ENCODE peak calls at places on chromosomes 13 and 19, in ten cellular contexts. One of them, this sample, is unnamed.

GRCh38 chr19:2047449-2048103 is 3.5 kb downstream of the MKNK2 start:
- DNase-seq in SK-N-SH: no peak
- DNase-seq in ovary: peak
- DNase-seq in upper lobe of left lung: peak
- DNase-seq in tibial nerve: no peak
- DNase-seq in suprapubic skin: peak
- DNase-seq in transverse colon: peak
- DNase-seq in H1: no peak
- DNase-seq in HepG2: no peak
- DNase-seq in sigmoid colon: peak
- DNase-seq in this sample: peak

GRCh38 chr13:46580362-46580839 is 27.4 kb downstream of the LRCH1 start:
- DNase-seq in suprapubic skin: no peak
- DNase-seq in SK-N-SH: no peak
- DNase-seq in upper lobe of left lung: no peak
- DNase-seq in sigmoid colon: no peak
- DNase-seq in H1: no peak
- DNase-seq in ovary: no peak
- DNase-seq in transverse colon: no peak
- DNase-seq in tibial nerve: no peak
- DNase-seq in HepG2: no peak
- DNase-seq in this sample: no peak

GRCh38 chr19:2483084-2483483 is 7.2 kb downstream of the GADD45B start:
- DNase-seq in tibial nerve: no peak
- DNase-seq in HepG2: no peak
- DNase-seq in H1: no peak
- DNase-seq in ovary: no peak
- DNase-seq in suprapubic skin: no peak
- DNase-seq in upper lobe of left lung: no peak
- DNase-seq in SK-N-SH: no peak
- DNase-seq in transverse colon: no peak
- DNase-seq in sigmoid colon: no peak
- DNase-seq in this sample: no peak

GRCh38 chr13:66427330-66427990 is 802.7 kb downstream of the PCDH9 start:
- DNase-seq in sigmoid colon: no peak
- DNase-seq in transverse colon: no peak
- DNase-seq in tibial nerve: no peak
- DNase-seq in SK-N-SH: no peak
- DNase-seq in HepG2: no peak
- DNase-seq in H1: no peak
- DNase-seq in upper lobe of left lung: no peak
- DNase-seq in ovary: no peak
- DNase-seq in suprapubic skin: no peak
- DNase-seq in this sample: no peak

GRCh38 chr13:41915096-41915495 is 45.8 kb downstream of the VWA8 start:
- DNase-seq in sigmoid colon: no peak
- DNase-seq in suprapubic skin: no peak
- DNase-seq in HepG2: no peak
- DNase-seq in tibial nerve: no peak
- DNase-seq in transverse colon: no peak
- DNase-seq in upper lobe of left lung: no peak
- DNase-seq in ovary: no peak
- DNase-seq in H1: no peak
- DNase-seq in SK-N-SH: no peak
- DNase-seq in this sample: no peak

GRCh38 chr19:30077851-30078355 is 135.9 kb downstream of the URI1 start:
- DNase-seq in H1: no peak
- DNase-seq in SK-N-SH: peak
- DNase-seq in tibial nerve: no peak
- DNase-seq in upper lobe of left lung: no peak
- DNase-seq in transverse colon: peak
- DNase-seq in ovary: peak
- DNase-seq in sigmoid colon: peak
- DNase-seq in suprapubic skin: peak
- DNase-seq in HepG2: no peak
- DNase-seq in this sample: no peak

GRCh38 chr19:37551123-37551993 is 43.2 kb downstream of the ZNF571 start:
- DNase-seq in tibial nerve: no peak
- DNase-seq in transverse colon: peak
- DNase-seq in upper lobe of left lung: no peak
- DNase-seq in sigmoid colon: no peak
- DNase-seq in SK-N-SH: peak
- DNase-seq in HepG2: no peak
- DNase-seq in ovary: no peak
- DNase-seq in H1: no peak
- DNase-seq in suprapubic skin: no peak
- DNase-seq in this sample: no peak

GRCh38 chr19:57803265-57803593 is 11.5 kb downstream of the ZNF552 start:
- DNase-seq in HepG2: no peak
- DNase-seq in transverse colon: no peak
- DNase-seq in tibial nerve: no peak
- DNase-seq in upper lobe of left lung: no peak
- DNase-seq in suprapubic skin: no peak
- DNase-seq in H1: no peak
- DNase-seq in sigmoid colon: no peak
- DNase-seq in SK-N-SH: no peak
- DNase-seq in ovary: no peak
- DNase-seq in this sample: no peak

GRCh38 chr13:47119568-47120080 is 222.8 kb upstream of the HTR2A start:
- DNase-seq in suprapubic skin: no peak
- DNase-seq in tibial nerve: no peak
- DNase-seq in H1: no peak
- DNase-seq in transverse colon: no peak
- DNase-seq in SK-N-SH: no peak
- DNase-seq in ovary: no peak
- DNase-seq in HepG2: no peak
- DNase-seq in upper lobe of left lung: no peak
- DNase-seq in sigmoid colon: no peak
- DNase-seq in this sample: no peak

GRCh38 chr19:17579523-17580244 is 24.2 kb downstream of the COLGALT1 start:
- DNase-seq in sigmoid colon: no peak
- DNase-seq in upper lobe of left lung: peak
- DNase-seq in transverse colon: peak
- DNase-seq in HepG2: no peak
- DNase-seq in suprapubic skin: no peak
- DNase-seq in SK-N-SH: peak
- DNase-seq in tibial nerve: peak
- DNase-seq in H1: peak
- DNase-seq in ovary: peak
- DNase-seq in this sample: no peak

GRCh38 chr13:66528903-66529576 is 701.1 kb downstream of the PCDH9 start:
- DNase-seq in tibial nerve: no peak
- DNase-seq in SK-N-SH: no peak
- DNase-seq in suprapubic skin: no peak
- DNase-seq in sigmoid colon: no peak
- DNase-seq in HepG2: no peak
- DNase-seq in H1: no peak
- DNase-seq in upper lobe of left lung: no peak
- DNase-seq in ovary: no peak
- DNase-seq in transverse colon: no peak
- DNase-seq in this sample: no peak

GRCh38 chr13:94233401-94233800 is 246.1 kb downstream of the DCT start:
- DNase-seq in upper lobe of left lung: no peak
- DNase-seq in SK-N-SH: no peak
- DNase-seq in HepG2: no peak
- DNase-seq in sigmoid colon: peak
- DNase-seq in tibial nerve: peak
- DNase-seq in H1: no peak
- DNase-seq in suprapubic skin: no peak
- DNase-seq in ovary: no peak
- DNase-seq in transverse colon: no peak
- DNase-seq in this sample: no peak

GRCh38 chr19:40549007-40549708 is 27.5 kb upstream of the SHKBP1 start:
- DNase-seq in transverse colon: peak
- DNase-seq in H1: peak
- DNase-seq in ovary: peak
- DNase-seq in tibial nerve: peak
- DNase-seq in SK-N-SH: peak
- DNase-seq in suprapubic skin: no peak
- DNase-seq in upper lobe of left lung: peak
- DNase-seq in HepG2: peak
- DNase-seq in sigmoid colon: peak
- DNase-seq in this sample: peak

GRCh38 chr19:555474-555808 is 11.6 kb downstream of the GZMM start:
- DNase-seq in tibial nerve: no peak
- DNase-seq in transverse colon: no peak
- DNase-seq in ovary: no peak
- DNase-seq in H1: no peak
- DNase-seq in sigmoid colon: no peak
- DNase-seq in suprapubic skin: no peak
- DNase-seq in upper lobe of left lung: no peak
- DNase-seq in SK-N-SH: no peak
- DNase-seq in HepG2: no peak
- DNase-seq in this sample: no peak

GRCh38 chr19:9883231-9883758 is 48.2 kb downstream of the PIN1 start:
- DNase-seq in suprapubic skin: no peak
- DNase-seq in tibial nerve: no peak
- DNase-seq in SK-N-SH: no peak
- DNase-seq in ovary: no peak
- DNase-seq in sigmoid colon: no peak
- DNase-seq in upper lobe of left lung: no peak
- DNase-seq in H1: no peak
- DNase-seq in HepG2: no peak
- DNase-seq in transverse colon: no peak
- DNase-seq in this sample: no peak

GRCh38 chr13:99087954-99088491 is 110.2 kb upstream of the DOCK9 start:
- DNase-seq in ovary: no peak
- DNase-seq in transverse colon: peak
- DNase-seq in sigmoid colon: no peak
- DNase-seq in H1: no peak
- DNase-seq in SK-N-SH: peak
- DNase-seq in tibial nerve: peak
- DNase-seq in HepG2: no peak
- DNase-seq in upper lobe of left lung: peak
- DNase-seq in suprapubic skin: no peak
- DNase-seq in this sample: no peak

GRCh38 chr19:688992-689391 is 6.3 kb downstream of the PRSS57 start:
- DNase-seq in transverse colon: no peak
- DNase-seq in HepG2: no peak
- DNase-seq in upper lobe of left lung: no peak
- DNase-seq in suprapubic skin: no peak
- DNase-seq in sigmoid colon: no peak
- DNase-seq in ovary: no peak
- DNase-seq in SK-N-SH: no peak
- DNase-seq in H1: no peak
- DNase-seq in tibial nerve: no peak
- DNase-seq in this sample: no peak

GRCh38 chr19:1172353-1173159 is 1.5 kb downstream of the SBNO2 start:
- DNase-seq in tibial nerve: peak
- DNase-seq in SK-N-SH: peak
- DNase-seq in transverse colon: peak
- DNase-seq in HepG2: no peak
- DNase-seq in sigmoid colon: peak
- DNase-seq in upper lobe of left lung: peak
- DNase-seq in suprapubic skin: peak
- DNase-seq in ovary: peak
- DNase-seq in H1: no peak
- DNase-seq in this sample: peak

GRCh38 chr13:112616586-112617381 is 28.8 kb upstream of the TUBGCP3 start:
- DNase-seq in HepG2: peak
- DNase-seq in upper lobe of left lung: peak
- DNase-seq in H1: no peak
- DNase-seq in ovary: no peak
- DNase-seq in tibial nerve: no peak
- DNase-seq in transverse colon: no peak
- DNase-seq in suprapubic skin: no peak
- DNase-seq in sigmoid colon: no peak
- DNase-seq in SK-N-SH: peak
- DNase-seq in this sample: no peak

GRCh38 chr13:20326276-20326675 is 94.2 kb upstream of the GJB6 start:
- DNase-seq in H1: no peak
- DNase-seq in transverse colon: no peak
- DNase-seq in SK-N-SH: no peak
- DNase-seq in tibial nerve: no peak
- DNase-seq in ovary: no peak
- DNase-seq in sigmoid colon: no peak
- DNase-seq in suprapubic skin: no peak
- DNase-seq in HepG2: no peak
- DNase-seq in upper lobe of left lung: no peak
- DNase-seq in this sample: no peak
- TF ChIP-seq EP300 in H1: no peak
- TF ChIP-seq EP300 in transverse colon: no peak
- TF ChIP-seq EP300 in SK-N-SH: no peak
- TF ChIP-seq EP300 in tibial nerve: no peak
- TF ChIP-seq EP300 in ovary: no peak
- TF ChIP-seq EP300 in sigmoid colon: no peak
- TF ChIP-seq EP300 in suprapubic skin: no peak
- TF ChIP-seq EP300 in HepG2: no peak
- TF ChIP-seq EP300 in upper lobe of left lung: no peak
- TF ChIP-seq EP300 in this sample: no peak

GRCh38 chr19:49085020-49085867 is at the start of gene SNRNP70:
- DNase-seq in H1: peak
- DNase-seq in SK-N-SH: peak
- DNase-seq in sigmoid colon: peak
- DNase-seq in tibial nerve: peak
- DNase-seq in HepG2: peak
- DNase-seq in ovary: peak
- DNase-seq in upper lobe of left lung: peak
- DNase-seq in transverse colon: peak
- DNase-seq in suprapubic skin: peak
- DNase-seq in this sample: peak
- TF ChIP-seq CTCF in H1: peak
- TF ChIP-seq CTCF in SK-N-SH: no peak
- TF ChIP-seq CTCF in sigmoid colon: no peak
- TF ChIP-seq CTCF in tibial nerve: no peak
- TF ChIP-seq CTCF in HepG2: peak
- TF ChIP-seq CTCF in ovary: peak
- TF ChIP-seq CTCF in upper lobe of left lung: no peak
- TF ChIP-seq CTCF in transverse colon: peak
- TF ChIP-seq CTCF in suprapubic skin: no peak
- TF ChIP-seq CTCF in this sample: no peak

GRCh38 chr19:29001006-29001921 is 211.7 kb downstream of the UQCRFS1 start:
- DNase-seq in suprapubic skin: no peak
- DNase-seq in upper lobe of left lung: no peak
- DNase-seq in sigmoid colon: peak
- DNase-seq in tibial nerve: no peak
- DNase-seq in H1: no peak
- DNase-seq in transverse colon: no peak
- DNase-seq in ovary: peak
- DNase-seq in SK-N-SH: no peak
- DNase-seq in HepG2: no peak
- DNase-seq in this sample: no peak
- TF ChIP-seq EP300 in suprapubic skin: no peak
- TF ChIP-seq EP300 in upper lobe of left lung: no peak
- TF ChIP-seq EP300 in sigmoid colon: no peak
- TF ChIP-seq EP300 in tibial nerve: no peak
- TF ChIP-seq EP300 in H1: no peak
- TF ChIP-seq EP300 in transverse colon: no peak
- TF ChIP-seq EP300 in ovary: no peak
- TF ChIP-seq EP300 in SK-N-SH: no peak
- TF ChIP-seq EP300 in HepG2: no peak
- TF ChIP-seq EP300 in this sample: no peak

DNA sequence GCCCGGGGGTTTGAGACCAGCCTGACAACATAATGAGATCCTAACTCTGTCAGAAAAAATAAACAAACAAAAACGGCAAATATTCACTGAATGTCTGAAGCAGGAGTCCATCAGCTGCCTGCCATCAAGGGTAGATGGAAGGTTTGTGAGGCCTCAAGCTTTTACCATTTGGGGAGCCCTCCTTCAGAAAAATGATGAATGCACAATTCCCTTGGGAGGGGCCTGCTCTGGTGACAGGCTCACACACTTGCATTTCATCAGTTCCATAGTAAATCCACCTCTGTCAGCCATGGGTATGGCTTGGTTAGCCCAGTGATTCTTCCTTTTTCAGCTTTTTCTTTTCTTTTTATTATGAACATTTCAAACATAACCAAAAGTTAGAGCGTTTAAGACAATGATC is 26.2 kb upstream of the KATNAL1 start:
- DNase-seq in ovary: no peak
- DNase-seq in sigmoid colon: no peak
- DNase-seq in HepG2: no peak
- DNase-seq in SK-N-SH: no peak
- DNase-seq in upper lobe of left lung: no peak
- DNase-seq in tibial nerve: no peak
- DNase-seq in H1: no peak
- DNase-seq in suprapubic skin: no peak
- DNase-seq in transverse colon: no peak
- DNase-seq in this sample: no peak
- TF ChIP-seq CTCF in ovary: no peak
- TF ChIP-seq CTCF in sigmoid colon: no peak
- TF ChIP-seq CTCF in HepG2: no peak
- TF ChIP-seq CTCF in SK-N-SH: no peak
- TF ChIP-seq CTCF in upper lobe of left lung: no peak
- TF ChIP-seq CTCF in tibial nerve: no peak
- TF ChIP-seq CTCF in H1: no peak
- TF ChIP-seq CTCF in suprapubic skin: no peak
- TF ChIP-seq CTCF in transverse colon: no peak
- TF ChIP-seq CTCF in this sample: no peak

This sample was measured in stomach.